ENCODE peak calls at places on chromosomes 7 and 10, in four cellular contexts. One of them, this sample, is unnamed.

GRCh38 chr10:78218833-78219490 is 185.3 kb downstream of the RPS24 start:
- DNase-seq in H9: no peak
- DNase-seq in H1: no peak
- DNase-seq in IMR-90: no peak
- DNase-seq in this sample: no peak

GRCh38 chr10:4431114-4431862 is 394.7 kb upstream of the AKR1E2 start:
- DNase-seq in H9: no peak
- DNase-seq in H1: no peak
- DNase-seq in IMR-90: peak; percentile 88
- DNase-seq in this sample: peak; percentile 16

GRCh38 chr7:11331128-11332102 is 357.7 kb downstream of the PHF14 start:
- DNase-seq in H9: no peak
- DNase-seq in H1: no peak
- DNase-seq in IMR-90: no peak
- DNase-seq in this sample: no peak

GRCh38 chr10:82190432-82191260 is 315.7 kb downstream of the NRG3 start:
- DNase-seq in H9: no peak
- DNase-seq in H1: no peak
- DNase-seq in IMR-90: no peak
- DNase-seq in this sample: peak; percentile 30

GRCh38 chr7:19939746-19940145 is 166.3 kb upstream of the TMEM196 start:
- DNase-seq in H9: no peak
- DNase-seq in H1: no peak
- DNase-seq in IMR-90: peak; percentile 58
- DNase-seq in this sample: peak; percentile 8

GRCh38 chr10:11057448-11057847 is 39.8 kb downstream of the CELF2 start:
- DNase-seq in H9: no peak
- DNase-seq in H1: no peak
- DNase-seq in IMR-90: no peak
- DNase-seq in this sample: no peak

GRCh38 chr7:127983804-127984332 is 47.4 kb downstream of the LRRC4 start:
- DNase-seq in H9: no peak
- DNase-seq in H1: no peak
- DNase-seq in IMR-90: peak; percentile 24
- DNase-seq in this sample: peak; percentile 42

GRCh38 chr10:124032982-124033886 is 60.2 kb downstream of the CHST15 start:
- DNase-seq in H9: no peak
- DNase-seq in H1: no peak
- DNase-seq in IMR-90: peak; percentile 42
- DNase-seq in this sample: peak; percentile 58

GRCh38 chr7:74317146-74317782 is 28.1 kb downstream of the CLIP2 start:
- DNase-seq in H9: no peak
- DNase-seq in H1: no peak
- DNase-seq in IMR-90: no peak
- DNase-seq in this sample: no peak
- H4K8ac ChIP-seq in H9: no peak overlapping the region
- H4K8ac ChIP-seq in H1: no peak overlapping the region
- H4K8ac ChIP-seq in IMR-90: no peak overlapping the region
- H4K8ac ChIP-seq in this sample: no peak overlapping the region

DNA sequence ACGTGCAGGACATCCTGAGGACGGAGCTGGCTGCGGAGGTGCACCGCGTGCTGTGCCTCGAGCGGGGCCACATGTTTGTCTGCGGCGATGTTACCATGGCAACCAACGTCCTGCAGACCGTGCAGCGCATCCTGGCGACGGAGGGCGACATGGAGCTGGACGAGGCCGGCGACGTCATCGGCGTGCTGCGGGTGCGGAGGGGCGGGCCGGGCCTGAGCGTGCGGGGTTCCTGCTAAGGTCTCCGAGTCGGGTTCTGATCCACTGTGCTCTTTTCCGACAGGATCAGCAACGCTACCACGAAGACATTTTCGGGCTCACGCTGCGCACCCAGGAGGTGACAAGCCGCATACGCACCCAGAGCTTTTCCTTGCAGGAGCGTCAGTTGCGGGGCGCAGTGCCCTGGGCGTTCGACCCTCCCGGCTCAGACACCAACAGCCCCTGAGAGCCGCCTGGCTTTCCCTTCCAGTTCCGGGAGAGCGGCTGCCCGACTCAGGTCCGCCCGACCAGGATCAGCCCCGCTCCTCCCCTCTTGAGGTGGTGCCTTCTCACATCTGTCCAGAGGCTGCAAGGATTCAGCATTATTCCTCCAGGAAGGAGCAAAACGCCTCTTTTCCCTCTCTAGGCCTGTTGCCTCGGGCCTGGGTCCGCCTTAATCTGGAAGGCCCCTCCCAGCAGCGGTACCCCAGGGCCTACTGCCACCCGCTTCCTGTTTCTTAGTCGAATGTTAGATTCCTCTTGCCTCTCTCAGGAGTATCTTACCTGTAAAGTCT is 10.4 kb downstream of the ATG9B start:
- DNase-seq in H9: peak; percentile 97
- DNase-seq in H1: peak; percentile 70
- DNase-seq in IMR-90: peak; percentile 22
- DNase-seq in this sample: peak; percentile 98
- H4K5ac ChIP-seq in H9: no peak overlapping the region
- H4K5ac ChIP-seq in H1: no peak overlapping the region
- H4K5ac ChIP-seq in IMR-90: no peak overlapping the region
- H4K5ac ChIP-seq in this sample: no peak overlapping the region

GRCh38 chr10:110208614-110209398 is 1.4 kb downstream of the MXI1 start:
- DNase-seq in H9: no peak
- DNase-seq in H1: no peak
- DNase-seq in IMR-90: peak; percentile 46
- DNase-seq in this sample: no peak
- H4K8ac ChIP-seq in H9: no peak overlapping the region
- H4K8ac ChIP-seq in H1: no peak overlapping the region
- H4K8ac ChIP-seq in IMR-90: peak overlapping the region; percentile 37
- H4K8ac ChIP-seq in this sample: no peak overlapping the region

DNA sequence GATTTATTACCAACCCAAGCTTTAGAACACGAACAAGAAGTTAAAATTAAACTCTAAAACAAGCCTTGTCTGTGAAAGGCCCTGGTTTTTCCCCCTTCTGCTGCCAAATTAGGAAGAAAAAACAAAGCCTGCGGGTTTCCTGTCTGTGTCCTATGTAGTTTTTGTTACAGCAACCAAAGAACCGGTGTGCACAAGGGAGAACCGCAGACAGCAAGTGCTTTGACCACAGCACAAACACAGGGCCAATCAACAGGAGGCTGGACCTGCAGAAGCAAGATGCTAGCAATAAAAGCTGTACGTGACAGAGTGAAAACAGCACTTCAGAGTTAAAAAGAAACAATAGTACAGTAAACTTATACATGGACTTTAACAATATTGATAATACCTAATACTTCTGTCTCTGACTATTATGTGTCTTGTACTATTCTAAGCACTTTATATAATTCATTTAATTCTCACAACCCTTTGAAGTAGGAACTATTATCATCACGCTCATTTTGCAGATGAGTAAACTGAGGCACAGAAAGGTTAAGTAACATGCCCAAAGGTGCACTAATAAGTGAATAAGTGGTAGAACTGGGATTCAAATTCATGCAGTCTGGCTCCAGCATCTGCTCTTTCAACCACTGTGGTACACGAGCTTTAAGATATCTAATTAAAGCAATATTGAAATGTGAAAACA is 66.0 kb downstream of the STK17A start:
- DNase-seq in H9: no peak
- DNase-seq in H1: no peak
- DNase-seq in IMR-90: peak; percentile 85
- DNase-seq in this sample: no peak
- H4K5ac ChIP-seq in H9: no peak overlapping the region
- H4K5ac ChIP-seq in H1: no peak overlapping the region
- H4K5ac ChIP-seq in IMR-90: peak overlapping the region; percentile 70
- H4K5ac ChIP-seq in this sample: no peak overlapping the region